ENCODE peak calls at places on chromosome 4, in ten cellular contexts. H is NCI-H446 treated with DMSO at 0.1 percent for 48 hours; U is stimulated activated CD4-positive, alpha-beta T cell treated with anti-CD3 and anti-CD28 coated beads, Interleukin-2, amount 100 ng/mL, for 48 hours; G is cardiac fibroblast; K is RPMI7951; W is HTR-8/SVneo; N is right lobe of liver; X is BJ; T is T-helper 2 cell; E is ureter. P is an unnamed sample.

GRCh38 chr4:68655764-68656444 is 14.5 kb downstream of the UGT2B15 start:
- DNase-seq in H (no peak), U (no peak), G (no peak), K (no peak), W (no peak), N (no peak), X (no peak), T (no peak), E (no peak), P (no peak)

GRCh38 chr4:151251922-151252321 is 25.0 kb upstream of the PRSS48 start:
- DNase-seq in H (no peak), U (no peak), G (no peak), K (no peak), W (no peak), N (peak; percentile 36), X (no peak), T (no peak), E (no peak), P (no peak)

GRCh38 chr4:153257151-153257620 is 52.9 kb downstream of the TRIM2 start:
- DNase-seq in H (peak; percentile 34), U (peak; percentile 32), G (peak; percentile 55), K (peak; percentile 67), W (peak; percentile 66), N (no peak), X (no peak), T (peak; percentile 13), E (no peak), P (peak; percentile 60)

GRCh38 chr4:153244969-153245368 is 40.7 kb downstream of the TRIM2 start:
- DNase-seq in H (no peak), U (no peak), G (no peak), K (no peak), W (no peak), N (no peak), X (no peak), T (no peak), E (no peak), P (no peak)

GRCh38 chr4:164438321-164438720 is 315.6 kb upstream of the SMIM31 start:
- DNase-seq in H (no peak), U (no peak), G (no peak), K (no peak), W (no peak), N (no peak), X (no peak), T (no peak), E (no peak), P (no peak)

GRCh38 chr4:74975848-74976824 is 43.2 kb downstream of the PARM1 start:
- DNase-seq in H (no peak), U (no peak), G (no peak), K (no peak), W (no peak), N (no peak), X (no peak), T (no peak), E (no peak), P (no peak)

GRCh38 chr4:111040904-111041303 is 418.0 kb upstream of the PITX2 start:
- DNase-seq in H (no peak), U (no peak), G (no peak), K (no peak), W (no peak), N (no peak), X (no peak), T (no peak), E (no peak), P (no peak)

GRCh38 chr4:26086621-26087068 is 172.6 kb downstream of the SMIM20 start:
- DNase-seq in H (no peak), U (no peak), G (no peak), K (peak; percentile 56), W (no peak), N (no peak), X (no peak), T (no peak), E (no peak), P (no peak)

GRCh38 chr4:148795156-148795864 is 353.1 kb upstream of the NR3C2 start:
- DNase-seq in H (no peak), U (no peak), G (peak; percentile 75), K (no peak), W (peak; percentile 18), N (no peak), X (no peak), T (no peak), E (no peak), P (no peak)

GRCh38 chr4:128558896-128559669 is 250.4 kb upstream of the JADE1 start:
- DNase-seq in H (no peak), U (no peak), G (peak; percentile 69), K (peak; percentile 69), W (no peak), N (no peak), X (no peak), T (no peak), E (no peak), P (no peak)

GRCh38 chr4:82124365-82124764 is 249.4 kb downstream of the HNRNPD start:
- DNase-seq in H (no peak), U (no peak), G (no peak), K (no peak), W (no peak), N (no peak), X (no peak), T (no peak), E (no peak), P (no peak)